ENCODE peak calls at places on chromosomes 5 and 9, in eight cellular contexts. One of them, this sample, is unnamed.

GRCh38 chr9:14687042-14687719 is 6.1 kb downstream of the ZDHHC21 start:
- DNase-seq in A549: no peak
- DNase-seq in GM12878: no peak
- DNase-seq in H1: no peak
- DNase-seq in HCT116: no peak
- DNase-seq in K562: no peak
- DNase-seq in endothelial cell of umbilical vein: peak
- DNase-seq in HepG2: no peak
- DNase-seq in this sample: no peak

GRCh38 chr5:79872309-79872708 is 118.8 kb downstream of the MTX3 start:
- DNase-seq in A549: no peak
- DNase-seq in GM12878: no peak
- DNase-seq in H1: no peak
- DNase-seq in HCT116: no peak
- DNase-seq in K562: no peak
- DNase-seq in endothelial cell of umbilical vein: no peak
- DNase-seq in HepG2: no peak
- DNase-seq in this sample: no peak

GRCh38 chr5:95996904-95997751 is 35.5 kb upstream of the ELL2 start:
- DNase-seq in A549: no peak
- DNase-seq in GM12878: no peak
- DNase-seq in H1: no peak
- DNase-seq in HCT116: no peak
- DNase-seq in K562: no peak
- DNase-seq in endothelial cell of umbilical vein: no peak
- DNase-seq in HepG2: peak
- DNase-seq in this sample: no peak

GRCh38 chr9:93054758-93055704 is 3.5 kb upstream of the SUSD3 start:
- DNase-seq in A549: no peak
- DNase-seq in GM12878: no peak
- DNase-seq in H1: no peak
- DNase-seq in HCT116: no peak
- DNase-seq in K562: no peak
- DNase-seq in endothelial cell of umbilical vein: no peak
- DNase-seq in HepG2: no peak
- DNase-seq in this sample: no peak

GRCh38 chr9:112446080-112446479 is 40.5 kb upstream of the KIAA1958 start:
- DNase-seq in A549: no peak
- DNase-seq in GM12878: no peak
- DNase-seq in H1: no peak
- DNase-seq in HCT116: no peak
- DNase-seq in K562: no peak
- DNase-seq in endothelial cell of umbilical vein: no peak
- DNase-seq in HepG2: no peak
- DNase-seq in this sample: no peak

GRCh38 chr9:19246891-19247290 is 16.4 kb downstream of the DENND4C start:
- DNase-seq in A549: no peak
- DNase-seq in GM12878: no peak
- DNase-seq in H1: no peak
- DNase-seq in HCT116: no peak
- DNase-seq in K562: no peak
- DNase-seq in endothelial cell of umbilical vein: no peak
- DNase-seq in HepG2: no peak
- DNase-seq in this sample: no peak

GRCh38 chr9:92312887-92313623 is 12.1 kb downstream of the NOL8 start:
- DNase-seq in A549: no peak
- DNase-seq in GM12878: no peak
- DNase-seq in H1: no peak
- DNase-seq in HCT116: no peak
- DNase-seq in K562: no peak
- DNase-seq in endothelial cell of umbilical vein: peak
- DNase-seq in HepG2: no peak
- DNase-seq in this sample: no peak

GRCh38 chr5:68214472-68215207 is 916 bp upstream of the PIK3R1 start:
- DNase-seq in A549: no peak
- DNase-seq in GM12878: no peak
- DNase-seq in H1: no peak
- DNase-seq in HCT116: no peak
- DNase-seq in K562: peak
- DNase-seq in endothelial cell of umbilical vein: peak
- DNase-seq in HepG2: no peak
- DNase-seq in this sample: peak

GRCh38 chr5:61744690-61745619 is 412.9 kb downstream of the ZSWIM6 start:
- DNase-seq in A549: no peak
- DNase-seq in GM12878: no peak
- DNase-seq in H1: no peak
- DNase-seq in HCT116: peak
- DNase-seq in K562: no peak
- DNase-seq in endothelial cell of umbilical vein: no peak
- DNase-seq in HepG2: peak
- DNase-seq in this sample: peak

GRCh38 chr9:127108182-127108876 is 14.1 kb downstream of the ANGPTL2 start:
- DNase-seq in A549: no peak
- DNase-seq in GM12878: no peak
- DNase-seq in H1: no peak
- DNase-seq in HCT116: no peak
- DNase-seq in K562: no peak
- DNase-seq in endothelial cell of umbilical vein: no peak
- DNase-seq in HepG2: no peak
- DNase-seq in this sample: no peak

GRCh38 chr9:89079421-89079820 is 88.2 kb downstream of the S1PR3 start:
- DNase-seq in A549: no peak
- DNase-seq in GM12878: no peak
- DNase-seq in H1: no peak
- DNase-seq in HCT116: no peak
- DNase-seq in K562: no peak
- DNase-seq in endothelial cell of umbilical vein: no peak
- DNase-seq in HepG2: no peak
- DNase-seq in this sample: no peak

GRCh38 chr5:39209924-39210323 is 9.4 kb downstream of the FYB1 start:
- DNase-seq in A549: no peak
- DNase-seq in GM12878: no peak
- DNase-seq in H1: no peak
- DNase-seq in HCT116: no peak
- DNase-seq in K562: no peak
- DNase-seq in endothelial cell of umbilical vein: no peak
- DNase-seq in HepG2: no peak
- DNase-seq in this sample: peak

GRCh38 chr5:141518616-141519015 is 29.7 kb downstream of the PCDHGC5 start:
- DNase-seq in A549: no peak
- DNase-seq in GM12878: no peak
- DNase-seq in H1: no peak
- DNase-seq in HCT116: no peak
- DNase-seq in K562: no peak
- DNase-seq in endothelial cell of umbilical vein: no peak
- DNase-seq in HepG2: no peak
- DNase-seq in this sample: no peak

GRCh38 chr9:126028746-126029145 is 281.6 kb downstream of the PBX3 start:
- DNase-seq in A549: no peak
- DNase-seq in GM12878: no peak
- DNase-seq in H1: no peak
- DNase-seq in HCT116: no peak
- DNase-seq in K562: no peak
- DNase-seq in endothelial cell of umbilical vein: no peak
- DNase-seq in HepG2: no peak
- DNase-seq in this sample: peak

GRCh38 chr5:125499969-125500368 is 753.5 kb upstream of the ZNF608 start:
- DNase-seq in A549: no peak
- DNase-seq in GM12878: no peak
- DNase-seq in H1: no peak
- DNase-seq in HCT116: no peak
- DNase-seq in K562: no peak
- DNase-seq in endothelial cell of umbilical vein: no peak
- DNase-seq in HepG2: no peak
- DNase-seq in this sample: no peak

GRCh38 chr5:150780816-150781221 is 2.3 kb downstream of the SMIM3 start:
- DNase-seq in A549: no peak
- DNase-seq in GM12878: no peak
- DNase-seq in H1: no peak
- DNase-seq in HCT116: no peak
- DNase-seq in K562: no peak
- DNase-seq in endothelial cell of umbilical vein: no peak
- DNase-seq in HepG2: no peak
- DNase-seq in this sample: peak

GRCh38 chr5:58925627-58926545 is 343.0 kb downstream of the RAB3C start:
- DNase-seq in A549: no peak
- DNase-seq in GM12878: no peak
- DNase-seq in H1: no peak
- DNase-seq in HCT116: no peak
- DNase-seq in K562: no peak
- DNase-seq in endothelial cell of umbilical vein: no peak
- DNase-seq in HepG2: no peak
- DNase-seq in this sample: no peak

GRCh38 chr9:95055851-95056551 is 261.5 kb downstream of the FANCC start:
- DNase-seq in A549: no peak
- DNase-seq in GM12878: no peak
- DNase-seq in H1: no peak
- DNase-seq in HCT116: no peak
- DNase-seq in K562: no peak
- DNase-seq in endothelial cell of umbilical vein: peak
- DNase-seq in HepG2: no peak
- DNase-seq in this sample: no peak

GRCh38 chr5:15522141-15522540 is 22.2 kb downstream of the FBXL7 start:
- DNase-seq in A549: no peak
- DNase-seq in GM12878: no peak
- DNase-seq in H1: no peak
- DNase-seq in HCT116: no peak
- DNase-seq in K562: no peak
- DNase-seq in endothelial cell of umbilical vein: peak
- DNase-seq in HepG2: no peak
- DNase-seq in this sample: no peak

GRCh38 chr9:133689151-133689763 is 48.9 kb downstream of the SARDH start:
- DNase-seq in A549: no peak
- DNase-seq in GM12878: no peak
- DNase-seq in H1: no peak
- DNase-seq in HCT116: no peak
- DNase-seq in K562: no peak
- DNase-seq in endothelial cell of umbilical vein: no peak
- DNase-seq in HepG2: no peak
- DNase-seq in this sample: no peak

GRCh38 chr9:118643118-118643517 is 726.1 kb downstream of the BRINP1 start:
- DNase-seq in A549: peak
- DNase-seq in GM12878: no peak
- DNase-seq in H1: peak
- DNase-seq in HCT116: no peak
- DNase-seq in K562: no peak
- DNase-seq in endothelial cell of umbilical vein: no peak
- DNase-seq in HepG2: no peak
- DNase-seq in this sample: no peak

GRCh38 chr9:121288874-121289553 is 21.1 kb downstream of the GSN start:
- DNase-seq in A549: no peak
- DNase-seq in GM12878: no peak
- DNase-seq in H1: no peak
- DNase-seq in HCT116: no peak
- DNase-seq in K562: no peak
- DNase-seq in endothelial cell of umbilical vein: peak
- DNase-seq in HepG2: peak
- DNase-seq in this sample: no peak
- H3K4me3 ChIP-seq in A549: no peak
- H3K4me3 ChIP-seq in GM12878: no peak
- H3K4me3 ChIP-seq in H1: peak
- H3K4me3 ChIP-seq in HCT116: no peak
- H3K4me3 ChIP-seq in K562: no peak
- H3K4me3 ChIP-seq in endothelial cell of umbilical vein: no peak
- H3K4me3 ChIP-seq in HepG2: peak
- H3K4me3 ChIP-seq in this sample: no peak

GRCh38 chr9:5848372-5848882 is 15.5 kb upstream of the ERMP1 start:
- DNase-seq in A549: no peak
- DNase-seq in GM12878: no peak
- DNase-seq in H1: no peak
- DNase-seq in HCT116: no peak
- DNase-seq in K562: no peak
- DNase-seq in endothelial cell of umbilical vein: no peak
- DNase-seq in HepG2: no peak
- DNase-seq in this sample: no peak
- TF ChIP-seq MAX in A549: no peak
- TF ChIP-seq MAX in GM12878: no peak
- TF ChIP-seq MAX in H1: no peak
- TF ChIP-seq MAX in HCT116: no peak
- TF ChIP-seq MAX in K562: no peak
- TF ChIP-seq MAX in endothelial cell of umbilical vein: no peak
- TF ChIP-seq MAX in HepG2: no peak
- TF ChIP-seq MAX in this sample: no peak

GRCh38 chr5:138569759-138570158 is 5.4 kb downstream of the HSPA9 start:
- DNase-seq in A549: no peak
- DNase-seq in GM12878: no peak
- DNase-seq in H1: no peak
- DNase-seq in HCT116: no peak
- DNase-seq in K562: no peak
- DNase-seq in endothelial cell of umbilical vein: no peak
- DNase-seq in HepG2: no peak
- DNase-seq in this sample: no peak
- TF ChIP-seq POLR2A in A549: no peak
- TF ChIP-seq POLR2A in GM12878: no peak
- TF ChIP-seq POLR2A in H1: no peak
- TF ChIP-seq POLR2A in HCT116: no peak
- TF ChIP-seq POLR2A in K562: peak
- TF ChIP-seq POLR2A in endothelial cell of umbilical vein: no peak
- TF ChIP-seq POLR2A in HepG2: no peak
- TF ChIP-seq POLR2A in this sample: no peak

GRCh38 chr9:84670106-84670800 is 724 bp downstream of the NTRK2 start:
- DNase-seq in A549: no peak
- DNase-seq in GM12878: no peak
- DNase-seq in H1: no peak
- DNase-seq in HCT116: no peak
- DNase-seq in K562: no peak
- DNase-seq in endothelial cell of umbilical vein: no peak
- DNase-seq in HepG2: no peak
- DNase-seq in this sample: no peak
- H3K4me3 ChIP-seq in A549: peak
- H3K4me3 ChIP-seq in GM12878: peak
- H3K4me3 ChIP-seq in H1: peak
- H3K4me3 ChIP-seq in HCT116: no peak
- H3K4me3 ChIP-seq in K562: no peak
- H3K4me3 ChIP-seq in endothelial cell of umbilical vein: no peak
- H3K4me3 ChIP-seq in HepG2: no peak
- H3K4me3 ChIP-seq in this sample: no peak

GRCh38 chr9:109483771-109484442 is 14.2 kb downstream of the PTPN3 start:
- DNase-seq in A549: no peak
- DNase-seq in GM12878: no peak
- DNase-seq in H1: no peak
- DNase-seq in HCT116: no peak
- DNase-seq in K562: no peak
- DNase-seq in endothelial cell of umbilical vein: no peak
- DNase-seq in HepG2: no peak
- DNase-seq in this sample: no peak
- TF ChIP-seq MAX in A549: no peak
- TF ChIP-seq MAX in GM12878: no peak
- TF ChIP-seq MAX in H1: no peak
- TF ChIP-seq MAX in HCT116: no peak
- TF ChIP-seq MAX in K562: no peak
- TF ChIP-seq MAX in endothelial cell of umbilical vein: no peak
- TF ChIP-seq MAX in HepG2: no peak
- TF ChIP-seq MAX in this sample: no peak